ENCODE peak calls at places on chromosomes 13 and 19, in five cellular contexts. V is H1, U is adrenal gland, R is psoas muscle, K is ascending aorta. N is an unnamed sample. For H3K4me1, the result is how much of the 10 kb centered on the place peaks cover.

GRCh38 chr19:16296713-16297112 is 27.9 kb upstream of the KLF2 start:
- DNase-seq in K (no peak), R (no peak), U (no peak), V (no peak), N (no peak)

GRCh38 chr19:44643605-44644390 is at the start of gene PVR:
- DNase-seq in K (peak), V (peak), U (peak), R (peak), N (peak)

GRCh38 chr19:38699027-38699346 is 45.3 kb downstream of the CAPN12 start:
- DNase-seq in U (no peak), K (no peak), V (no peak), R (no peak), N (peak)

GRCh38 chr13:29706923-29707322 is 111.4 kb upstream of the SLC7A1 start:
- DNase-seq in K (no peak), U (no peak), V (no peak), R (no peak), N (no peak)

GRCh38 chr19:46481187-46481586 is 9.8 kb upstream of the PNMA8A start:
- DNase-seq in U (no peak), K (no peak), V (no peak), R (no peak), N (no peak)

GRCh38 chr19:21604941-21605548 is 99.6 kb downstream of the ZNF429 start:
- DNase-seq in R (no peak), K (no peak), U (peak), V (no peak), N (peak)

GRCh38 chr19:49716154-49716553 is 25.2 kb downstream of the CPT1C start:
- DNase-seq in R (no peak), V (no peak), U (no peak), K (no peak), N (no peak)

GRCh38 chr19:21603431-21604153 is 98.2 kb downstream of the ZNF429 start:
- DNase-seq in K (no peak), V (no peak), R (no peak), U (no peak), N (no peak)

GRCh38 chr19:13396256-13397080 is 109.8 kb downstream of the CACNA1A start:
- DNase-seq in R (peak), V (peak), K (no peak), U (peak), N (peak)

GRCh38 chr19:18590273-18591272 is 2.0 kb downstream of the REX1BD start:
- DNase-seq in R (peak), U (no peak), K (no peak), V (peak), N (no peak)

GRCh38 chr13:99218126-99218525 is 17.5 kb downstream of the UBAC2 start:
- DNase-seq in U (no peak), K (no peak), V (no peak), R (no peak), N (no peak)
- H3K4me1 ChIP-seq in U (under half), K (under half), V (under half), R (half or more), N (half or more)

DNA sequence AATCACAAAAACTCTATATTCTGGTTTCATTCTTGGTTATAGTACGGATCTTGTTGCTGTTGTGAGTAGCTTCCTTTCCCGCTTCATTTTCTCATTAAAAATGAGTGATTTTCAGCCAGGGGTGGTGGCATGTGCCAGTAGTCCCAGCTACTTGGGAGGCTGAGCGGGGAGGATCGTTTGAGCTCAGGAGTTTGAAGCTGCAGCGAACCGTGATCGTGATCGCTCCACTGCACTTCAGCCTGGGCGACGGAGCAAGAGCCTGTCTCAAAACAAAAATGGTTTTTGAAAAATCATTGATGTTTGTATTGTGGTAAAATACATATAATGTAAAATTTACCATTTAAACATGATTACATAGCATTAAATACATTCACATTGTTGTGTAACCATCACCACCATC is 71.6 kb upstream of the TM9SF2 start:
- DNase-seq in R (no peak), K (no peak), U (no peak), V (no peak), N (no peak)
- H3K4me1 ChIP-seq in R (under half), K (under half), U (under half), V (under half), N (under half)

DNA sequence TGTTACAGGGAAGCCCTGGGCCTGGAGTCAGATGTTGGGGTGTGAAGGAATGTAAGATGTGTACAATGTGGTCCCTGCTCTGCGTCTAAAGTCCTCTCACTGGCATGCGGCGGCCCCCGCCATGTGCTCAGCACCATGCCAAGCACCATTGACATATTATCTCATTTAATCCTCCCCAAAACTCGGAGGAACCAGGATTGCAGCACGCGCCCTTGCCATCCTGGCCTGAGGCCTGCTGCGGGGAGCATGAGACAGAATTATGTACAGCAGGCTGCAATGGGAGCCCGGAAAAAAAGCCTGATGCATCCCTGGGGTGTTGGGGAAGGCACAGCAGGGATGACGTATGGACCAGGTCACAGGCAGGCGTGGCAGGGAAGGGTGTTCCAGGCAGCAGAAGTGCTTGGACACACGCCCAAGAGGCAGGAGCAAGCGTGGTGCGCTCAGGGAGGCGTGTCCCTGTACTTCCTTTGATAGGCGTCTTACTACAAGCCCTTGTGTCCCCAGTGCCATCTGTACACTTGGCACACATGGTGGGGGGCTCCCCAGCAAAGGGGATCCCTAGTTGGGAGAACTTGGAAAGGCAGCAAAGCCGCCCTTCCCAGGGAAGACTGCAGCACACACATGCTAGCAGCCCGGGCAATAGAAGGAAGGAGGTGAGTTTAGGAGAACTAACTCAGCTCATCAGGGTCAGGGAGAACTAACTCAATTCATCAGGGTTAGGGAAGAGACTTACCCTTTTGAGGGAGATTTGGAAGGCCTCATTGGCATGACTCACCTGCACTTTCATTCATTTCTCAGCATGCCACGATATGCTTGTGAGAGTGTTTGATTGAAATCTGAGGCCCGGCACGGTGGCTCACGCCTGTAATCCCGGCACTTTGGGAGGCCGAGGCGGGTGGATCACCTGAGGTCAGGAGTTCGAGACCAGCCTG is 3.5 kb downstream of the EVI5L start:
- DNase-seq in K (no peak), U (peak), R (peak), V (no peak), N (peak)
- H3K4me1 ChIP-seq in K (under half), U (under half), R (under half), V (under half), N (under half)

GRCh38 chr19:4064073-4064550 is 2.6 kb downstream of the ZBTB7A start:
- DNase-seq in R (peak), U (peak), K (no peak), V (no peak), N (no peak)
- H3K4me1 ChIP-seq in R (half or more), U (half or more), K (under half), V (under half), N (half or more)

GRCh38 chr19:1871140-1871597 is 7.8 kb upstream of the KLF16 start:
- DNase-seq in R (no peak), K (no peak), V (no peak), U (no peak), N (no peak)
- H3K4me1 ChIP-seq in R (under half), K (under half), V (under half), U (under half), N (under half)

GRCh38 chr19:35746556-35746955 is 1.1 kb downstream of the PSENEN start:
- DNase-seq in R (no peak), U (no peak), V (no peak), K (no peak), N (no peak)
- H3K4me1 ChIP-seq in R (under half), U (under half), V (under half), K (under half), N (under half)

GRCh38 chr13:110716235-110716505 is 2.7 kb downstream of the ING1 start:
- DNase-seq in V (no peak), U (peak), R (peak), K (no peak), N (no peak)

GRCh38 chr13:110714798-110715394 is 1.4 kb downstream of the ING1 start:
- DNase-seq in U (peak), R (peak), V (peak), K (no peak), N (no peak)

GRCh38 chr13:110713642-110713952 is at the start of gene ING1:
- DNase-seq in U (no peak), V (no peak), K (no peak), R (no peak), N (no peak)

GRCh38 chr13:110713981-110714797 is 689 bp downstream of the ING1 start:
- DNase-seq in R (peak), V (peak), K (no peak), U (peak), N (no peak)

DNA sequence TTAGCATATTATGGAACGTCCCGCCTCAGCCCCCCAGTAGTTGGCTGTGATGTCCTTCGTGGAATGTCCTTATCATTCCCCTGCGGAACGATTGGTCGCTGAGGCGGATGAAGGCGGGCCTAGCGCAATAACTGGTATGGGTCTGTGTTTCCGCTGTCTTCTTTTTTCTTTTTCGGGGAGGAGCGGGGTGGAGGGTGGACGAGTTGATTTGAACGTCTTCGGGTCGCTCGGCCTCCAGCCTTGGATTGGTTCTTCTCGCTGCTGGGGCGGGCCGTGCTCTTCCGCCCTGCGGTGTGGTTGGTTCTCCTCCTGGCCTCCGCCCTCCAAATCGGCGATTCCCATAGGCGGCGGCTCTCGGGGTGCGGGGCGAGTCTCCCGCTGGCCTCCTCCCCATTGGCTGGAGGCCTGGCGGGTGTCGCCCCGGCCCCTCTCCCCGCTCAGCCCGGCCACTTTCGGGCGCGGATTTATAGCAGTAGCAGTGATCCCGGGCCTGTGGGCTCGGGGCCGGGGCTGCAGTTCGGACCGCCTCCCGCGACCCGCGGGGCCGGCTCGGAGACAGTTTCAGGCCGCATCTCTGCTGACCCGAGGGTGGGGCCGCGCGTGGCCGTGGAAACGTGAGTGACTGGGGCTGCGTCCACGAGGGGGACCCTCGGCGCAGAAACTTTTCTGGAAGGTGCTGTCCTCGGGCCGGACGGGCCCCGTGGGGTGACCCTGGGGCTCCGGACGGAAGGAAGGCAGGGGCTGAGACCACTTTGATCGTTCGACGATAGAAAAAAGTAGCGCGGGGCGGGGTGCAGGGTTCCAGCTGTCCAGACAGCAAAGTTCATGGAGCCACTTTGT is 2.1 kb downstream of the ING1 start:
- DNase-seq in U (peak), V (peak), R (peak), K (peak), N (peak)
- H3K4me1 ChIP-seq in U (under half), V (under half), R (under half), K (under half), N (under half)

GRCh38 chr13:107119989-107120881 is 552.3 kb upstream of the ARGLU1 start:
- DNase-seq in U (no peak), R (no peak), V (no peak), K (no peak), N (no peak)
- H3K4me1 ChIP-seq in U (under half), R (under half), V (under half), K (under half), N (under half)

GRCh38 chr13:27131906-27132305 is 39.7 kb downstream of the USP12 start:
- DNase-seq in U (no peak), R (no peak), V (no peak), K (no peak), N (no peak)

GRCh38 chr13:27128825-27129627 is 42.6 kb downstream of the USP12 start:
- DNase-seq in K (no peak), R (no peak), V (no peak), U (no peak), N (no peak)

GRCh38 chr13:27130223-27131015 is 41.2 kb downstream of the USP12 start:
- DNase-seq in R (no peak), K (no peak), U (peak), V (no peak), N (no peak)

GRCh38 chr13:27132538-27132937 is 39.1 kb downstream of the USP12 start:
- DNase-seq in R (no peak), K (no peak), V (no peak), U (no peak), N (no peak)

GRCh38 chr13:27131202-27131623 is 40.4 kb downstream of the USP12 start:
- DNase-seq in V (no peak), R (no peak), U (no peak), K (no peak), N (peak)
- H3K4me1 ChIP-seq in V (under half), R (half or more), U (under half), K (under half), N (under half)

GRCh38 chr13:100235311-100235901 is 146.5 kb downstream of the PCCA start:
- DNase-seq in U (peak), K (no peak), R (no peak), V (no peak), N (peak)

GRCh38 chr13:100230813-100231575 is 142.1 kb downstream of the PCCA start:
- DNase-seq in R (no peak), U (no peak), V (no peak), K (no peak), N (no peak)

GRCh38 chr13:100234006-100234405 is 145.1 kb downstream of the PCCA start:
- DNase-seq in V (no peak), R (no peak), K (no peak), U (no peak), N (no peak)

GRCh38 chr13:100229603-100230002 is 140.7 kb downstream of the PCCA start:
- DNase-seq in K (no peak), R (no peak), V (no peak), U (no peak), N (no peak)

DNA sequence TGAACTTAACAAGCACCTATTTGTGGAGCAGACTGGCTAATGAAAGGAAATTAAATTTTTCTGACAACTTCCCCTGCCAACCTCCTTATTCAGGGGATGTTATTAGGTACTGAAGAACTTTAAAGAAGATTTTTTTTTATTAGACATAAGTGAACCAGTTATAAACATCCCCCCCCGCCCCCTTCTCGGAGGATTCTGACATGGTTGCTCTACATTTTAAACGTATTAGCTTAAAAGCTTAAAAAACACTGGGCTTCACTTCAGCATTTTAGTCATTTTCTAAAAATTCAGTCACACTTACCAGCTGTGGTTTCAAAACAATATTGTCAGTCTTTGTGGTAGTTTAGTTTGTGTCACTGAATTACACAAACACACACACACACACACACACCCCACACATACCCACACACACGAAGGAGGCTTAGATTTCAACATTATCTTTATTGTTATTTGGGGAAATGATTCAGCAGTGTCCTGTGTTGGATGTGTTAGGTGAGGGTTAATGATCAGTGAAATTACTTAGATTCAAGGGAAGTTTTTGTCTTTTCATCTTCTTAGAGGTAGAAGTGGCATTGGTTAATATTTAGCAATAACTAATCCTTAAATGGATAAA is 145.7 kb downstream of the PCCA start:
- DNase-seq in U (no peak), R (no peak), K (no peak), V (no peak), N (no peak)
- H3K4me1 ChIP-seq in U (under half), R (under half), K (under half), V (under half), N (under half)